ENCODE peak calls at places on chromosome 1, in nine cellular contexts. One of them, this sample, is unnamed. For H3K4me1, the result is how much of the 10 kb centered on the place peaks cover.

GRCh38 chr1:172638885-172639831 is 19.7 kb upstream of the FASLG start:
- DNase-seq in PC-3: peak
- DNase-seq in MM.1S: no peak
- DNase-seq in OCI-LY7: no peak
- DNase-seq in neural progenitor cell: no peak
- DNase-seq in SK-N-SH: peak
- DNase-seq in GM23338: no peak
- DNase-seq in HCT116: peak
- DNase-seq in GM23248: peak
- DNase-seq in this sample: no peak

GRCh38 chr1:159921700-159922498 is 3.4 kb downstream of the TAGLN2 start:
- DNase-seq in SK-N-SH: peak
- DNase-seq in PC-3: no peak
- DNase-seq in OCI-LY7: no peak
- DNase-seq in GM23248: peak
- DNase-seq in neural progenitor cell: no peak
- DNase-seq in HCT116: no peak
- DNase-seq in GM23338: no peak
- DNase-seq in MM.1S: no peak
- DNase-seq in this sample: no peak

GRCh38 chr1:225460737-225461532 is 33.1 kb upstream of the LBR start:
- DNase-seq in SK-N-SH: peak
- DNase-seq in HCT116: no peak
- DNase-seq in PC-3: peak
- DNase-seq in neural progenitor cell: no peak
- DNase-seq in GM23248: peak
- DNase-seq in OCI-LY7: no peak
- DNase-seq in GM23338: no peak
- DNase-seq in MM.1S: no peak
- DNase-seq in this sample: no peak

GRCh38 chr1:72177711-72178110 is 104.6 kb downstream of the NEGR1 start:
- DNase-seq in HCT116: no peak
- DNase-seq in GM23248: peak
- DNase-seq in SK-N-SH: no peak
- DNase-seq in MM.1S: no peak
- DNase-seq in PC-3: peak
- DNase-seq in neural progenitor cell: no peak
- DNase-seq in OCI-LY7: no peak
- DNase-seq in GM23338: no peak
- DNase-seq in this sample: no peak

GRCh38 chr1:177338376-177338775 is 167.6 kb downstream of the BRINP2 start:
- DNase-seq in neural progenitor cell: no peak
- DNase-seq in GM23248: no peak
- DNase-seq in PC-3: no peak
- DNase-seq in GM23338: no peak
- DNase-seq in MM.1S: no peak
- DNase-seq in OCI-LY7: no peak
- DNase-seq in SK-N-SH: no peak
- DNase-seq in HCT116: no peak
- DNase-seq in this sample: no peak

GRCh38 chr1:58997637-58998036 is 213.8 kb upstream of the JUN start:
- DNase-seq in HCT116: no peak
- DNase-seq in GM23338: no peak
- DNase-seq in PC-3: no peak
- DNase-seq in SK-N-SH: no peak
- DNase-seq in GM23248: peak
- DNase-seq in neural progenitor cell: no peak
- DNase-seq in MM.1S: no peak
- DNase-seq in OCI-LY7: no peak
- DNase-seq in this sample: no peak

GRCh38 chr1:219699870-219700269 is 87.0 kb upstream of the ZC3H11B start:
- DNase-seq in SK-N-SH: no peak
- DNase-seq in GM23338: no peak
- DNase-seq in OCI-LY7: no peak
- DNase-seq in MM.1S: no peak
- DNase-seq in GM23248: peak
- DNase-seq in HCT116: no peak
- DNase-seq in PC-3: peak
- DNase-seq in neural progenitor cell: no peak
- DNase-seq in this sample: no peak

GRCh38 chr1:184598403-184598802 is 156.3 kb downstream of the EDEM3 start:
- DNase-seq in SK-N-SH: no peak
- DNase-seq in GM23338: no peak
- DNase-seq in OCI-LY7: no peak
- DNase-seq in MM.1S: no peak
- DNase-seq in PC-3: no peak
- DNase-seq in GM23248: no peak
- DNase-seq in HCT116: no peak
- DNase-seq in neural progenitor cell: no peak
- DNase-seq in this sample: no peak

GRCh38 chr1:53639996-53640695 is 98.8 kb downstream of the GLIS1 start:
- DNase-seq in GM23338: no peak
- DNase-seq in OCI-LY7: no peak
- DNase-seq in SK-N-SH: no peak
- DNase-seq in neural progenitor cell: no peak
- DNase-seq in PC-3: no peak
- DNase-seq in GM23248: no peak
- DNase-seq in MM.1S: no peak
- DNase-seq in HCT116: no peak
- DNase-seq in this sample: no peak

GRCh38 chr1:232238009-232238408 is 391.9 kb downstream of the SIPA1L2 start:
- DNase-seq in GM23338: no peak
- DNase-seq in GM23248: no peak
- DNase-seq in MM.1S: no peak
- DNase-seq in PC-3: no peak
- DNase-seq in neural progenitor cell: no peak
- DNase-seq in OCI-LY7: no peak
- DNase-seq in HCT116: no peak
- DNase-seq in SK-N-SH: no peak
- DNase-seq in this sample: no peak

GRCh38 chr1:232239557-232240468 is 390.1 kb downstream of the SIPA1L2 start:
- DNase-seq in HCT116: no peak
- DNase-seq in GM23248: no peak
- DNase-seq in MM.1S: no peak
- DNase-seq in neural progenitor cell: no peak
- DNase-seq in PC-3: no peak
- DNase-seq in OCI-LY7: no peak
- DNase-seq in GM23338: no peak
- DNase-seq in SK-N-SH: no peak
- DNase-seq in this sample: no peak

GRCh38 chr1:18883636-18884418 is 18.5 kb downstream of the ALDH4A1 start:
- DNase-seq in PC-3: peak
- DNase-seq in SK-N-SH: peak
- DNase-seq in neural progenitor cell: peak
- DNase-seq in MM.1S: peak
- DNase-seq in GM23248: peak
- DNase-seq in HCT116: peak
- DNase-seq in GM23338: peak
- DNase-seq in OCI-LY7: peak
- DNase-seq in this sample: peak

GRCh38 chr1:6038603-6039002 is 7.1 kb upstream of the KCNAB2 start:
- DNase-seq in HCT116: no peak
- DNase-seq in SK-N-SH: no peak
- DNase-seq in PC-3: no peak
- DNase-seq in OCI-LY7: no peak
- DNase-seq in GM23248: no peak
- DNase-seq in neural progenitor cell: no peak
- DNase-seq in GM23338: no peak
- DNase-seq in MM.1S: no peak
- DNase-seq in this sample: no peak

GRCh38 chr1:206912445-206913095 is 9.2 kb downstream of the FCMR start:
- DNase-seq in MM.1S: peak
- DNase-seq in OCI-LY7: peak
- DNase-seq in neural progenitor cell: peak
- DNase-seq in HCT116: peak
- DNase-seq in SK-N-SH: peak
- DNase-seq in PC-3: peak
- DNase-seq in GM23338: peak
- DNase-seq in GM23248: peak
- DNase-seq in this sample: peak

DNA sequence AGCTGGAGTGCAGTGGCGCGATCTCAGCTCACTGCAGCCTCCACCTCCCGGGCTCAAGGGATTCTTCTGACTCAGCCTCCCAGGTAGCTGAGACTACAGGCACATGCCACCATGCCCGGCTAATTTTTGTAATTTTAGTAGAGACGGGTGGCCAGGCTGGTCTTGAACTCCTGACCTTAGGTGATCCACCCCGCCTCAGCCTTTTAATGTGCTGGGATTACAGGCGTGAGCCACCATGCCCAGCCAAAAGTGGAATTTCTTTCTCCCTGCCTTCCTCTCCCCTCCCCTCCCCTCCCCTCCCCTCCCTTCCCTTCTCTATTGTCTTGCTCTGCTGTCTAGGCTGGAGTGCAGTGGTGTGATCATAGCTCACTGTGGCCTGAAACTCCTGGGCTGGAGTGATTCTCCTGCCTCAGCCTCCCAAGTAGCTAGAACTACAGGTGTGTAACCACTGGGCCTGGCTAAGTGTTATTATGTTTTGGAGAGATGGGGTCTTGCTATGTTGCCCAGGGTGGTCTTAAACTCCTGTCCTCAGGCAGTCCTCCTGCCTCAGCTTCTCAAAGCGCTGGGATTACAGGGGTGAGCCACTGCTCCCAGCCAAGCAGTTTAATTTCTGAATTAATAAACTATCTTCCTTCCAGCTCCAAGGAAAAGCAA is 10.0 kb upstream of the MACF1 start:
- DNase-seq in PC-3: no peak
- DNase-seq in GM23248: no peak
- DNase-seq in SK-N-SH: no peak
- DNase-seq in GM23338: no peak
- DNase-seq in HCT116: no peak
- DNase-seq in neural progenitor cell: no peak
- DNase-seq in OCI-LY7: no peak
- DNase-seq in MM.1S: no peak
- DNase-seq in this sample: no peak
- H3K4me1 ChIP-seq in PC-3: half or more
- H3K4me1 ChIP-seq in GM23248: half or more
- H3K4me1 ChIP-seq in SK-N-SH: under half
- H3K4me1 ChIP-seq in GM23338: under half
- H3K4me1 ChIP-seq in HCT116: half or more
- H3K4me1 ChIP-seq in neural progenitor cell: under half
- H3K4me1 ChIP-seq in OCI-LY7: half or more
- H3K4me1 ChIP-seq in MM.1S: under half
- H3K4me1 ChIP-seq in this sample: under half

GRCh38 chr1:62508187-62508758 is 71.4 kb downstream of the USP1 start:
- DNase-seq in OCI-LY7: peak
- DNase-seq in MM.1S: peak
- DNase-seq in GM23338: peak
- DNase-seq in HCT116: peak
- DNase-seq in SK-N-SH: peak
- DNase-seq in neural progenitor cell: peak
- DNase-seq in PC-3: peak
- DNase-seq in GM23248: peak
- DNase-seq in this sample: peak
- TF ChIP-seq EZH2phosphoT487 in OCI-LY7: no peak
- TF ChIP-seq EZH2phosphoT487 in MM.1S: no peak
- TF ChIP-seq EZH2phosphoT487 in GM23338: no peak
- TF ChIP-seq EZH2phosphoT487 in HCT116: no peak
- TF ChIP-seq EZH2phosphoT487 in SK-N-SH: no peak
- TF ChIP-seq EZH2phosphoT487 in neural progenitor cell: no peak
- TF ChIP-seq EZH2phosphoT487 in PC-3: no peak
- TF ChIP-seq EZH2phosphoT487 in GM23248: no peak
- TF ChIP-seq EZH2phosphoT487 in this sample: no peak

GRCh38 chr1:23906731-23907130 is 6.4 kb downstream of the CNR2 start:
- DNase-seq in GM23338: no peak
- DNase-seq in SK-N-SH: no peak
- DNase-seq in MM.1S: no peak
- DNase-seq in HCT116: no peak
- DNase-seq in OCI-LY7: peak
- DNase-seq in GM23248: no peak
- DNase-seq in neural progenitor cell: no peak
- DNase-seq in PC-3: no peak
- DNase-seq in this sample: no peak

GRCh38 chr1:23909412-23909811 is 3.8 kb downstream of the CNR2 start:
- DNase-seq in GM23248: no peak
- DNase-seq in SK-N-SH: no peak
- DNase-seq in neural progenitor cell: no peak
- DNase-seq in MM.1S: no peak
- DNase-seq in HCT116: no peak
- DNase-seq in PC-3: no peak
- DNase-seq in GM23338: no peak
- DNase-seq in OCI-LY7: peak
- DNase-seq in this sample: no peak

GRCh38 chr1:23910144-23910543 is 3.0 kb downstream of the CNR2 start:
- DNase-seq in OCI-LY7: peak
- DNase-seq in MM.1S: no peak
- DNase-seq in SK-N-SH: no peak
- DNase-seq in neural progenitor cell: no peak
- DNase-seq in GM23248: no peak
- DNase-seq in PC-3: no peak
- DNase-seq in HCT116: no peak
- DNase-seq in GM23338: no peak
- DNase-seq in this sample: no peak

GRCh38 chr1:23910553-23911246 is 2.5 kb downstream of the CNR2 start:
- DNase-seq in neural progenitor cell: no peak
- DNase-seq in GM23338: no peak
- DNase-seq in HCT116: no peak
- DNase-seq in PC-3: no peak
- DNase-seq in MM.1S: peak
- DNase-seq in OCI-LY7: peak
- DNase-seq in GM23248: no peak
- DNase-seq in SK-N-SH: no peak
- DNase-seq in this sample: no peak

GRCh38 chr1:23908453-23909341 is 4.5 kb downstream of the CNR2 start:
- DNase-seq in HCT116: no peak
- DNase-seq in OCI-LY7: peak
- DNase-seq in neural progenitor cell: no peak
- DNase-seq in PC-3: no peak
- DNase-seq in SK-N-SH: no peak
- DNase-seq in GM23248: no peak
- DNase-seq in MM.1S: no peak
- DNase-seq in GM23338: no peak
- DNase-seq in this sample: no peak
- H3K4me1 ChIP-seq in HCT116: under half
- H3K4me1 ChIP-seq in OCI-LY7: half or more
- H3K4me1 ChIP-seq in neural progenitor cell: under half
- H3K4me1 ChIP-seq in PC-3: under half
- H3K4me1 ChIP-seq in SK-N-SH: under half
- H3K4me1 ChIP-seq in GM23248: under half
- H3K4me1 ChIP-seq in MM.1S: under half
- H3K4me1 ChIP-seq in GM23338: under half
- H3K4me1 ChIP-seq in this sample: under half

GRCh38 chr1:167247754-167248153 is 27.1 kb downstream of the POU2F1 start:
- DNase-seq in HCT116: no peak
- DNase-seq in MM.1S: no peak
- DNase-seq in OCI-LY7: no peak
- DNase-seq in GM23248: no peak
- DNase-seq in neural progenitor cell: no peak
- DNase-seq in SK-N-SH: no peak
- DNase-seq in PC-3: no peak
- DNase-seq in GM23338: no peak
- DNase-seq in this sample: no peak
- TF ChIP-seq EZH2phosphoT487 in HCT116: no peak
- TF ChIP-seq EZH2phosphoT487 in MM.1S: no peak
- TF ChIP-seq EZH2phosphoT487 in OCI-LY7: no peak
- TF ChIP-seq EZH2phosphoT487 in GM23248: no peak
- TF ChIP-seq EZH2phosphoT487 in neural progenitor cell: no peak
- TF ChIP-seq EZH2phosphoT487 in SK-N-SH: no peak
- TF ChIP-seq EZH2phosphoT487 in PC-3: no peak
- TF ChIP-seq EZH2phosphoT487 in GM23338: no peak
- TF ChIP-seq EZH2phosphoT487 in this sample: no peak

GRCh38 chr1:226666164-226666506 is 72.9 kb downstream of the ITPKB start:
- DNase-seq in SK-N-SH: no peak
- DNase-seq in GM23338: no peak
- DNase-seq in OCI-LY7: no peak
- DNase-seq in GM23248: no peak
- DNase-seq in PC-3: no peak
- DNase-seq in neural progenitor cell: no peak
- DNase-seq in HCT116: no peak
- DNase-seq in MM.1S: no peak
- DNase-seq in this sample: no peak
- H3K4me1 ChIP-seq in SK-N-SH: under half
- H3K4me1 ChIP-seq in GM23338: under half
- H3K4me1 ChIP-seq in OCI-LY7: half or more
- H3K4me1 ChIP-seq in GM23248: under half
- H3K4me1 ChIP-seq in PC-3: under half
- H3K4me1 ChIP-seq in neural progenitor cell: under half
- H3K4me1 ChIP-seq in HCT116: under half
- H3K4me1 ChIP-seq in MM.1S: under half
- H3K4me1 ChIP-seq in this sample: under half